ENCODE peak calls at places on chromosome 1, in six cellular contexts. One of them, this sample, is unnamed. For H3K9me3, the result is how much of the 10 kb centered on the place peaks cover.

GRCh38 chr1:226821719-226822085 is 48.7 kb upstream of the PSEN2 start:
- DNase-seq in HCT116: no peak
- DNase-seq in IMR-90: peak
- DNase-seq in neuronal stem cell: no peak
- DNase-seq in H9: no peak
- DNase-seq in fibroblast of lung: peak
- DNase-seq in this sample: peak

GRCh38 chr1:154571244-154571963 is 3.8 kb downstream of the CHRNB2 start:
- DNase-seq in IMR-90: no peak
- DNase-seq in neuronal stem cell: no peak
- DNase-seq in fibroblast of lung: no peak
- DNase-seq in HCT116: no peak
- DNase-seq in H9: no peak
- DNase-seq in this sample: no peak

GRCh38 chr1:244917271-244917670 is 52.9 kb upstream of the HNRNPU start:
- DNase-seq in IMR-90: no peak
- DNase-seq in neuronal stem cell: no peak
- DNase-seq in fibroblast of lung: no peak
- DNase-seq in HCT116: no peak
- DNase-seq in H9: no peak
- DNase-seq in this sample: no peak

GRCh38 chr1:171137580-171137979 is 46.9 kb downstream of the FMO3 start:
- DNase-seq in HCT116: no peak
- DNase-seq in H9: no peak
- DNase-seq in neuronal stem cell: no peak
- DNase-seq in fibroblast of lung: no peak
- DNase-seq in IMR-90: no peak
- DNase-seq in this sample: no peak

GRCh38 chr1:241702436-241702835 is 50.4 kb downstream of the WDR64 start:
- DNase-seq in fibroblast of lung: no peak
- DNase-seq in H9: no peak
- DNase-seq in HCT116: no peak
- DNase-seq in IMR-90: peak
- DNase-seq in neuronal stem cell: no peak
- DNase-seq in this sample: peak

GRCh38 chr1:60388092-60388987 is 314.8 kb upstream of the C1orf87 start:
- DNase-seq in HCT116: no peak
- DNase-seq in H9: no peak
- DNase-seq in IMR-90: no peak
- DNase-seq in fibroblast of lung: no peak
- DNase-seq in neuronal stem cell: no peak
- DNase-seq in this sample: no peak

GRCh38 chr1:223531742-223532341 is 133.7 kb downstream of the CAPN8 start:
- DNase-seq in HCT116: peak
- DNase-seq in fibroblast of lung: peak
- DNase-seq in neuronal stem cell: peak
- DNase-seq in H9: peak
- DNase-seq in IMR-90: peak
- DNase-seq in this sample: peak

GRCh38 chr1:151309851-151310323 is 17.3 kb downstream of the PI4KB start:
- DNase-seq in IMR-90: peak
- DNase-seq in neuronal stem cell: no peak
- DNase-seq in fibroblast of lung: peak
- DNase-seq in HCT116: no peak
- DNase-seq in H9: peak
- DNase-seq in this sample: no peak

GRCh38 chr1:187342495-187342894 is 513.7 kb downstream of the PLA2G4A start:
- DNase-seq in IMR-90: peak
- DNase-seq in neuronal stem cell: no peak
- DNase-seq in fibroblast of lung: peak
- DNase-seq in HCT116: no peak
- DNase-seq in H9: no peak
- DNase-seq in this sample: no peak

GRCh38 chr1:99748419-99748818 is 18.0 kb downstream of the FRRS1 start:
- DNase-seq in neuronal stem cell: no peak
- DNase-seq in IMR-90: peak
- DNase-seq in fibroblast of lung: no peak
- DNase-seq in HCT116: peak
- DNase-seq in H9: no peak
- DNase-seq in this sample: peak

GRCh38 chr1:226872455-226872854 is 2.0 kb downstream of the PSEN2 start:
- DNase-seq in fibroblast of lung: peak
- DNase-seq in neuronal stem cell: no peak
- DNase-seq in IMR-90: peak
- DNase-seq in H9: peak
- DNase-seq in HCT116: no peak
- DNase-seq in this sample: no peak

GRCh38 chr1:161305872-161306519 is 3.8 kb downstream of the MPZ start:
- DNase-seq in H9: peak
- DNase-seq in fibroblast of lung: peak
- DNase-seq in IMR-90: peak
- DNase-seq in HCT116: peak
- DNase-seq in neuronal stem cell: peak
- DNase-seq in this sample: peak

GRCh38 chr1:216723274-216723780 is at the start of gene ESRRG:
- DNase-seq in HCT116: no peak
- DNase-seq in neuronal stem cell: peak
- DNase-seq in IMR-90: peak
- DNase-seq in H9: peak
- DNase-seq in fibroblast of lung: no peak
- DNase-seq in this sample: no peak

GRCh38 chr1:30912203-30912602 is 3.6 kb upstream of the SDC3 start:
- DNase-seq in fibroblast of lung: no peak
- DNase-seq in HCT116: no peak
- DNase-seq in IMR-90: no peak
- DNase-seq in neuronal stem cell: no peak
- DNase-seq in H9: peak
- DNase-seq in this sample: no peak
- H2AFZ ChIP-seq in fibroblast of lung: no peak
- H2AFZ ChIP-seq in HCT116: no peak
- H2AFZ ChIP-seq in IMR-90: no peak
- H2AFZ ChIP-seq in neuronal stem cell: no peak
- H2AFZ ChIP-seq in H9: no peak
- H2AFZ ChIP-seq in this sample: no peak

DNA sequence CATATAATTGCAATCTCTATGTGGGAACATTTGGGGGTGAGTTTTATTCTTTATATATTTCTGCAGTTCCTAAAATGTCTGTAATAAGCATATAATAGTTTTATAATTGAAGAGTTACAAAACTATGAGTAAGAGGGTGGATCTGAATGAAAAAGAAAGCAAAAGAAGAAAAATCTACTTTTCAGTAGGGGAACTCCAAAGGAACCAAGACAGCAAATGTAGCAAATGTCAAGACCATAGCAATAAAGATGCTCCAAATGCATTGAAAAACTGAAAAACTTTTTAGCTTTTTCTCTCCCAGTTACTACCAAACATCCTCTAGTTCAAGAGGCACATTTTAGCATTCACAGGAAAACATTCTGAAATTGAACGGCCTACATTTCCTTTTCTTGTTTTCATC is 434.8 kb downstream of the LMO4 start:
- DNase-seq in neuronal stem cell: no peak
- DNase-seq in fibroblast of lung: peak
- DNase-seq in IMR-90: peak
- DNase-seq in H9: no peak
- DNase-seq in HCT116: no peak
- DNase-seq in this sample: peak
- H3K9ac ChIP-seq in neuronal stem cell: no peak
- H3K9ac ChIP-seq in fibroblast of lung: no peak
- H3K9ac ChIP-seq in IMR-90: no peak
- H3K9ac ChIP-seq in H9: no peak
- H3K9ac ChIP-seq in HCT116: no peak
- H3K9ac ChIP-seq in this sample: no peak

DNA sequence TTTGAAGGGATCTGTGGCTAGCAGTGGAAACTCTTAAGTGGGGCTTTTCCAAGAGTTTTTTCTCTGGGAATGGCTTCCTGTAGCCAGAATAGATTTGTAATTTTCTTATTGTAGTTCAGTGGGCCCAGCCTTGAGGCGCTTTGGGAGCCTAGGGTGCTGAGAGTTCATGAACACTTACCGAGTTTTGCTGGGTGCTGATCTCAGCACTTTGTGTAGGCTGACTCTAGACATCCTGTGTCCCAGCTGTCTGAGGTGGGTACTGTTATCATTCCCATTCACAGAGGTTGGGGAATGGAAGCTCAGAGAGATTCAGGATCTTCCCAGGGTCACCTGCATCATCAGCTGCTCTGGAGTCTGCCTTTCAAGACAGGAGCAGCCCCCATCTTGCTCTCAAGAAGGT is 7.0 kb downstream of the PPFIA4 start:
- DNase-seq in neuronal stem cell: no peak
- DNase-seq in H9: no peak
- DNase-seq in fibroblast of lung: no peak
- DNase-seq in IMR-90: no peak
- DNase-seq in HCT116: no peak
- DNase-seq in this sample: no peak
- H3K9me3 ChIP-seq in neuronal stem cell: under half
- H3K9me3 ChIP-seq in H9: under half
- H3K9me3 ChIP-seq in fibroblast of lung: under half
- H3K9me3 ChIP-seq in IMR-90: under half
- H3K9me3 ChIP-seq in HCT116: under half
- H3K9me3 ChIP-seq in this sample: under half

GRCh38 chr1:232579958-232580705 is 49.8 kb downstream of the SIPA1L2 start:
- DNase-seq in neuronal stem cell: no peak
- DNase-seq in IMR-90: peak
- DNase-seq in fibroblast of lung: no peak
- DNase-seq in HCT116: no peak
- DNase-seq in H9: no peak
- DNase-seq in this sample: no peak
- H2AFZ ChIP-seq in neuronal stem cell: no peak
- H2AFZ ChIP-seq in IMR-90: no peak
- H2AFZ ChIP-seq in fibroblast of lung: no peak
- H2AFZ ChIP-seq in HCT116: no peak
- H2AFZ ChIP-seq in H9: no peak
- H2AFZ ChIP-seq in this sample: no peak